ENCODE peak calls at places on chromosomes 13 and 19, in six cellular contexts. N, B, W, M, S and J are unnamed samples. For H3K27me3, the result is how much of the 10 kb centered on the place peaks cover.

GRCh38 chr13:113322890-113323651 is 26.0 kb downstream of the LAMP1 start:
- DNase-seq in S (no peak), N (no peak), B (no peak), W (no peak), M (no peak), J (no peak)

GRCh38 chr13:109762791-109763190 is 23.6 kb downstream of the IRS2 start:
- DNase-seq in W (no peak), N (no peak), S (no peak), M (no peak), B (no peak), J (no peak)

GRCh38 chr13:31101511-31102170 is 60.1 kb downstream of the HSPH1 start:
- DNase-seq in S (no peak), W (no peak), N (no peak), B (no peak), M (no peak), J (no peak)

GRCh38 chr13:98022210-98022609 is 68.7 kb downstream of the IPO5 start:
- DNase-seq in S (peak), M (no peak), B (no peak), W (no peak), N (no peak), J (no peak)

GRCh38 chr13:111230385-111230930 is 90.0 kb upstream of the TEX29 start:
- DNase-seq in M (no peak), N (no peak), W (no peak), S (no peak), B (no peak), J (no peak)

GRCh38 chr13:20161275-20161950 is 561 bp upstream of the GJA3 start:
- DNase-seq in N (peak), B (peak), M (peak), W (no peak), S (no peak), J (peak)

GRCh38 chr13:30362869-30363268 is 55.5 kb upstream of the KATNAL1 start:
- DNase-seq in N (no peak), M (no peak), W (no peak), S (no peak), B (no peak), J (no peak)

GRCh38 chr13:95756072-95756471 is 79.1 kb downstream of the DNAJC3 start:
- DNase-seq in N (no peak), S (no peak), B (no peak), M (no peak), W (no peak), J (no peak)

GRCh38 chr19:21352830-21353229 is 6.0 kb upstream of the ZNF738 start:
- DNase-seq in W (no peak), B (no peak), M (no peak), S (no peak), N (no peak), J (no peak)

GRCh38 chr13:96075953-96076543 is 13.9 kb upstream of the HS6ST3 start:
- DNase-seq in B (peak), N (no peak), W (no peak), M (no peak), S (no peak), J (no peak)

GRCh38 chr13:46380242-46380641 is 6.8 kb downstream of the RUBCNL start:
- DNase-seq in W (no peak), N (no peak), B (no peak), S (no peak), M (no peak), J (no peak)

GRCh38 chr19:768424-768823 is 17.5 kb downstream of the MISP start:
- DNase-seq in W (no peak), B (peak), N (no peak), S (peak), M (no peak), J (no peak)

GRCh38 chr13:68304287-68304893 is 1074.3 kb upstream of the PCDH9 start:
- DNase-seq in B (peak), W (no peak), S (peak), M (no peak), N (peak), J (no peak)

GRCh38 chr13:75170321-75170720 is 311.6 kb downstream of the TBC1D4 start:
- DNase-seq in S (no peak), N (no peak), B (no peak), W (no peak), M (no peak), J (no peak)

GRCh38 chr13:77696863-77697207 is 652 bp upstream of the SLAIN1 start:
- DNase-seq in M (no peak), B (no peak), S (no peak), W (no peak), N (no peak), J (no peak)

GRCh38 chr19:3034845-3035541 is 5.9 kb upstream of the TLE2 start:
- DNase-seq in M (no peak), W (peak), N (peak), B (peak), S (peak), J (no peak)

GRCh38 chr13:102440259-102440936 is 38.5 kb upstream of the FGF14 start:
- DNase-seq in M (no peak), S (no peak), W (no peak), N (no peak), B (no peak), J (no peak)

GRCh38 chr13:29081697-29082440 is 261.7 kb downstream of the MTUS2 start:
- DNase-seq in W (no peak), N (no peak), M (no peak), B (no peak), S (no peak), J (no peak)

GRCh38 chr19:54178581-54179261 is 5.8 kb upstream of the TMC4 start:
- DNase-seq in N (peak), B (no peak), W (no peak), S (no peak), M (no peak), J (no peak)

GRCh38 chr19:37077929-37078716 is at the start of gene ZNF420:
- DNase-seq in M (peak), W (peak), B (peak), S (peak), N (peak), J (peak)

GRCh38 chr19:57803594-57804325 is 11.0 kb downstream of the ZNF552 start:
- DNase-seq in S (peak), N (peak), W (peak), B (peak), M (no peak), J (no peak)

GRCh38 chr13:107301724-107302374 is 733.9 kb upstream of the ARGLU1 start:
- DNase-seq in M (no peak), N (peak), S (no peak), B (no peak), W (no peak), J (no peak)

GRCh38 chr19:58560921-58561320 is 2.5 kb upstream of the UBE2M start:
- DNase-seq in N (no peak), W (no peak), B (peak), M (no peak), S (no peak), J (no peak)

GRCh38 chr13:100495455-100495854 is 93.1 kb downstream of the GGACT start:
- DNase-seq in M (no peak), S (no peak), B (no peak), N (no peak), W (no peak), J (no peak)

GRCh38 chr19:748274-748598 is 2.7 kb upstream of the MISP start:
- DNase-seq in N (no peak), M (no peak), B (peak), W (peak), S (no peak), J (no peak)

GRCh38 chr19:40745402-40745780 is 4.9 kb downstream of the ACTMAP start:
- DNase-seq in S (peak), B (no peak), N (no peak), M (no peak), W (no peak), J (no peak)

GRCh38 chr19:43820098-43820860 is 6.8 kb upstream of the ZNF283 start:
- DNase-seq in N (no peak), M (no peak), W (no peak), S (peak), B (no peak), J (peak)

GRCh38 chr13:23652909-23653726 is 82.9 kb downstream of the TNFRSF19 start:
- DNase-seq in W (no peak), N (no peak), M (no peak), S (no peak), B (no peak), J (no peak)

GRCh38 chr13:83125791-83126190 is 756.5 kb downstream of the SLITRK1 start:
- DNase-seq in B (no peak), S (no peak), M (no peak), N (no peak), W (no peak), J (no peak)

GRCh38 chr13:101535192-101535746 is 82.8 kb downstream of the ITGBL1 start:
- DNase-seq in W (no peak), S (peak), M (no peak), N (no peak), B (no peak), J (no peak)

GRCh38 chr19:47726467-47726866 is 13.2 kb downstream of the EHD2 start:
- DNase-seq in B (no peak), W (no peak), N (no peak), M (no peak), S (peak), J (no peak)

GRCh38 chr19:33376423-33376822 is 2.9 kb downstream of the CEBPG start:
- DNase-seq in B (peak), M (no peak), S (peak), N (no peak), W (peak), J (no peak)

GRCh38 chr13:85009447-85009846 is 789.8 kb downstream of the SLITRK6 start:
- DNase-seq in W (no peak), N (no peak), B (no peak), M (no peak), S (no peak), J (no peak)

GRCh38 chr13:101614491-101614890 is 162.0 kb downstream of the ITGBL1 start:
- DNase-seq in N (peak), B (no peak), W (no peak), S (no peak), M (no peak), J (no peak)

GRCh38 chr19:19866599-19867248 is 1.0 kb downstream of the ZNF253 start:
- DNase-seq in N (peak), W (peak), S (peak), M (peak), B (peak), J (no peak)

GRCh38 chr13:111664060-111664459 is 343.6 kb downstream of the TEX29 start:
- DNase-seq in N (no peak), M (no peak), W (peak), S (no peak), B (no peak), J (no peak)

GRCh38 chr13:80802946-80803345 is 462.0 kb upstream of the SPRY2 start:
- DNase-seq in W (no peak), B (no peak), M (no peak), N (no peak), S (no peak), J (no peak)

GRCh38 chr19:18473706-18474087 is 35.8 kb upstream of the ISYNA1 start:
- DNase-seq in S (no peak), W (no peak), M (no peak), B (no peak), N (no peak), J (no peak)
- H3K27ac ChIP-seq in S (no peak), W (peak), M (no peak), B (no peak), N (no peak), J (no peak)

DNA sequence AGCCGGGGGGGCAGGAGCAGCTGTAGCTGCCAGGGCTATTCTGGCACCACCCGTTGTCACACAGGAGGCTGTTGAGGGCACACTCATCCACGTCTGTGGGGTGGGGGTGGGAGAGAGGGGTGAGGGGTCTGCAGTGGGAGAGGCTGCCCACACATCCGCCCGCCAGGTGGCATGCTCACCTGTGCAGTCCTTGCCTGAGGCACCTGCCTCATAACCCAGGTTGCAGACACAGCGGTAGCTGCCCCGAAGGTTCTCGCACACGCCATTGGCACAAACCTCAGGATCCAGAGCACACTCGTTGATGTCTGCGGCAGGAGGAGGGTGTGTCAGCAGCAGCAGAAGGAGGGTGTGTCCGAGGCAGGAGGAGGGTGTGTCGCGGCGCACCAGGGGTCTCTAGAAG is 20.3 kb downstream of the FBN3 start:
- DNase-seq in W (no peak), S (no peak), N (no peak), M (no peak), B (no peak), J (no peak)
- H3K27me3 ChIP-seq in W (under half), S (under half), N (under half), M (under half), B (under half), J (under half)

GRCh38 chr13:66237411-66238062 is 992.6 kb downstream of the PCDH9 start:
- DNase-seq in S (no peak), N (peak), B (no peak), W (no peak), M (no peak), J (no peak)
- TF ChIP-seq CTCF in S (no peak), N (peak), B (no peak), W (no peak), M (no peak), J (no peak)

GRCh38 chr19:5941673-5942072 is 27.6 kb downstream of the CAPS start:
- DNase-seq in S (no peak), B (no peak), N (no peak), M (no peak), W (no peak), J (no peak)
- H3K27ac ChIP-seq in S (no peak), B (peak), N (no peak), M (no peak), W (no peak), J (no peak)

GRCh38 chr19:49430172-49430677 is 5.0 kb downstream of the GFY start:
- DNase-seq in N (no peak), M (no peak), S (no peak), B (no peak), W (no peak), J (no peak)
- H3K27me3 ChIP-seq in N (half or more), M (half or more), S (half or more), B (half or more), W (under half), J (half or more)

DNA sequence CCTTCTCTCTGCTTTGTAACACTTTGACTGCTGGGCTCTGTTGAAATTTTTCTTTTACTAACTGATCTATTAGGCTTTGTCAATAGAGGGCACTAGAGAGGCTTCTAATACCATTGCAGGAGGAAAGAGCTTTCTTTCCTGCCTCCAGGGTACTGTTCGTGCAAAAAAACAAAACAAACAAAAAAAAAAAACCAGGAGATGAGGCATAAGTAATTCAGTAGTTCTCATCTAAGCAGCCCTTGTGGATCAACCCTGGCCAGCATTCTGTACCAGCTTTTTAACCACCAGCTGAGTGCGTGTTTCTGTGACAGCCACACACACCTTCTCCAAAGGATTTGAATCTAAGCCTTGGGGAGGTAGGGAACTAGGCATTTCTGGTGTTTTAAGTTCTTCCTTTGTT is 1707.6 kb upstream of the SLC10A2 start:
- DNase-seq in S (peak), N (peak), W (no peak), B (peak), M (no peak), J (no peak)
- TF ChIP-seq CTCF in S (peak), N (peak), W (no peak), B (peak), M (peak), J (peak)

GRCh38 chr13:63190219-63190618 is 1774.6 kb upstream of the PCDH20 start:
- DNase-seq in B (no peak), M (no peak), S (peak), N (no peak), W (no peak), J (no peak)
- H3K27ac ChIP-seq in B (no peak), M (no peak), S (no peak), N (no peak), W (no peak), J (no peak)